ENCODE peak calls at places on chromosomes 2 and 18, in four cellular contexts. K, U, H and L are unnamed samples.

GRCh38 chr2:62706721-62707516 is 1.4 kb downstream of the EHBP1 start:
- DNase-seq in U (peak), K (no peak), H (peak), L (no peak)

GRCh38 chr18:48833701-48834394 is 116.9 kb downstream of the SMAD7 start:
- DNase-seq in K (no peak), H (no peak), U (no peak), L (no peak)

GRCh38 chr2:26976242-26976641 is 5.8 kb downstream of the MAPRE3 start:
- DNase-seq in K (peak), H (no peak), U (peak), L (no peak)

GRCh38 chr2:56713161-56713676 is 529.4 kb downstream of the CCDC85A start:
- DNase-seq in H (no peak), U (peak), K (peak), L (peak)

GRCh38 chr2:186950694-186951093 is 101.7 kb upstream of the ZSWIM2 start:
- DNase-seq in H (no peak), U (peak), K (no peak), L (no peak)

GRCh38 chr2:168348076-168348475 is 100.7 kb upstream of the STK39 start:
- DNase-seq in K (peak), U (peak), H (peak), L (peak)

GRCh38 chr2:30661173-30662107 is 145.8 kb downstream of the CAPN13 start:
- DNase-seq in H (no peak), U (no peak), K (no peak), L (no peak)

GRCh38 chr2:3169106-3169870 is 208.3 kb downstream of the EIPR1 start:
- DNase-seq in U (peak), H (no peak), K (peak), L (no peak)

GRCh38 chr2:182763311-182763912 is 47.4 kb downstream of the DNAJC10 start:
- DNase-seq in H (peak), K (peak), U (peak), L (no peak)

GRCh38 chr2:68689553-68690537 is 44.8 kb upstream of the ARHGAP25 start:
- DNase-seq in H (no peak), U (no peak), K (no peak), L (no peak)

GRCh38 chr2:63189026-63189425 is 138.4 kb downstream of the OTX1 start:
- DNase-seq in K (peak), U (peak), H (no peak), L (peak)

GRCh38 chr2:96874099-96874831 is 4.4 kb upstream of the SEMA4C start:
- DNase-seq in K (no peak), U (no peak), H (peak), L (no peak)

GRCh38 chr2:66478729-66479316 is 43.9 kb downstream of the MEIS1 start:
- DNase-seq in H (no peak), K (no peak), U (no peak), L (no peak)

GRCh38 chr2:239599299-239599698 is 198.5 kb upstream of the HDAC4 start:
- DNase-seq in K (no peak), H (no peak), U (no peak), L (no peak)

GRCh38 chr2:212777020-212777491 is 238.5 kb upstream of the ERBB4 start:
- DNase-seq in H (peak), K (peak), U (peak), L (peak)

GRCh38 chr2:65576861-65577601 is 144.6 kb upstream of the SPRED2 start:
- DNase-seq in H (no peak), U (peak), K (peak), L (peak)

GRCh38 chr18:8501044-8501443 is 108.2 kb upstream of the RAB12 start:
- DNase-seq in H (peak), K (no peak), U (no peak), L (no peak)

GRCh38 chr2:165369936-165370296 is 99.6 kb upstream of the CSRNP3 start:
- DNase-seq in K (no peak), H (no peak), U (no peak), L (no peak)

GRCh38 chr2:239721531-239721930 is 303.6 kb downstream of the NDUFA10 start:
- DNase-seq in U (no peak), K (no peak), H (no peak), L (no peak)

GRCh38 chr18:44747157-44747556 is 66.5 kb downstream of the SETBP1 start:
- DNase-seq in U (no peak), K (no peak), H (no peak), L (no peak)

GRCh38 chr18:51076503-51076902 is 46.5 kb downstream of the SMAD4 start:
- DNase-seq in U (no peak), H (no peak), K (no peak), L (no peak)

GRCh38 chr2:180367831-180368230 is 360.7 kb upstream of the CWC22 start:
- DNase-seq in U (no peak), H (no peak), K (peak), L (peak)

GRCh38 chr2:201707753-201708152 is 9.3 kb upstream of the MPP4 start:
- DNase-seq in K (peak), U (peak), H (no peak), L (no peak)

GRCh38 chr2:41949541-41950439 is 98.0 kb upstream of the PKDCC start:
- DNase-seq in H (no peak), K (no peak), U (no peak), L (no peak)

GRCh38 chr2:241755777-241756176 is 20.8 kb upstream of the GAL3ST2 start:
- DNase-seq in H (no peak), K (no peak), U (no peak), L (no peak)